ENCODE peak calls at places on chromosomes 11 and 22, in seven cellular contexts. J, C, T, R, E, S and A are unnamed samples.

GRCh38 chr22:46638601-46639431 is 18.6 kb downstream of the GRAMD4 start:
- DNase-seq in C (peak), S (no peak), R (no peak), T (no peak), J (no peak), E (peak), A (no peak)

GRCh38 chr11:111918390-111919256 is at the start of gene C11orf52:
- DNase-seq in R (no peak), E (peak), J (peak), C (peak), T (peak), S (peak), A (peak)

GRCh38 chr11:96338910-96339703 is 3.9 kb downstream of the MAML2 start:
- DNase-seq in S (peak), J (no peak), R (no peak), C (peak), T (no peak), E (peak), A (no peak)

GRCh38 chr22:47409501-47410275 is 647.2 kb downstream of the TBC1D22A start:
- DNase-seq in C (no peak), R (peak), T (no peak), E (no peak), J (no peak), S (no peak), A (no peak)

GRCh38 chr11:2306971-2307732 is 5.3 kb downstream of the TSPAN32 start:
- DNase-seq in J (no peak), S (no peak), T (no peak), E (no peak), C (peak), R (peak), A (no peak)

GRCh38 chr11:117514256-117514655 is 186.6 kb downstream of the CEP164 start:
- DNase-seq in S (no peak), T (no peak), E (no peak), C (no peak), R (no peak), J (no peak), A (no peak)

GRCh38 chr11:117992136-117992535 is 5.9 kb downstream of the IL10RA start:
- DNase-seq in C (no peak), J (no peak), R (no peak), E (no peak), S (no peak), T (no peak), A (no peak)

GRCh38 chr22:22678970-22679369 is 34.6 kb downstream of the GGTLC2 start:
- DNase-seq in S (no peak), J (no peak), T (no peak), R (no peak), E (no peak), C (no peak), A (no peak)

GRCh38 chr11:119797736-119798135 is 68.7 kb upstream of the NECTIN1 start:
- DNase-seq in R (no peak), E (no peak), S (peak), C (no peak), T (peak), J (peak), A (no peak)

GRCh38 chr11:117687776-117688175 is 109.2 kb downstream of the DSCAML1 start:
- DNase-seq in E (no peak), R (no peak), S (no peak), T (no peak), C (no peak), J (no peak), A (no peak)

GRCh38 chr22:44026066-44026629 is 2.0 kb downstream of the PARVB start:
- DNase-seq in E (no peak), S (no peak), C (no peak), T (no peak), J (no peak), R (no peak), A (no peak)

GRCh38 chr11:10602945-10603344 is 34.5 kb upstream of the LYVE1 start:
- DNase-seq in S (no peak), T (no peak), J (no peak), R (no peak), E (no peak), C (no peak), A (no peak)

GRCh38 chr11:28476053-28476452 is 367.9 kb downstream of the METTL15 start:
- DNase-seq in S (peak), J (no peak), E (peak), T (no peak), R (no peak), C (no peak), A (no peak)

GRCh38 chr11:13183094-13183825 is 94.3 kb upstream of the BMAL1 start:
- DNase-seq in S (peak), C (peak), J (no peak), T (no peak), R (no peak), E (peak), A (peak)

GRCh38 chr22:35191412-35191811 is 65.9 kb upstream of the HMGXB4 start:
- DNase-seq in J (no peak), C (peak), S (no peak), E (peak), T (no peak), R (no peak), A (peak)

GRCh38 chr22:49589301-49589700 is 238.4 kb downstream of the BRD1 start:
- DNase-seq in E (no peak), S (no peak), J (no peak), T (no peak), C (no peak), R (no peak), A (no peak)

GRCh38 chr11:104164028-104164520 is at the start of gene PDGFD:
- DNase-seq in J (peak), S (peak), E (peak), R (peak), T (peak), C (peak), A (peak)

GRCh38 chr11:70511345-70511744 is 113.0 kb downstream of the CTTN start:
- DNase-seq in S (peak), R (no peak), J (no peak), E (no peak), C (no peak), T (no peak), A (no peak)

DNA sequence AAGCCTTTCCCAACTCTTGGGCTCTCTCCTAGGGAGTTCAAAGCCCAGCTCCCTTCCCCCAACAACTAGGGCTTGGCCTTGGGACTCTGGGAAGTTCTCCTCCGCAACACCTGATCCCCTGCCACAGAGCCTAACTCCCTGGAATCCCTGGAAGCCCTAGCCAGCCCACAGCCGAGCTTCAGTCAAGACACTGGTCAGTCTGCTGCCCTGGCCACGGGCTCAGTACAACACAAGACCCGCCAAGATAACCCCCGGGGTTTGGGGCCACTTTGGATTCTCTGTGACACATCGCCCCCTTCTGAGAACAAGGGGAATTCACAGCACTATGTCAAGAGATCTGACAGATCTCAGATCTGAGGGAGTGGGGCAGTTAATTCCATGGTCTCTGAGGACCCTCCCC is 58.3 kb downstream of the SLC22A12 start:
- DNase-seq in T (peak), R (no peak), J (peak), S (peak), C (no peak), E (peak), A (peak)
- TF ChIP-seq CTCF in T (peak), R (peak), J (peak), S (peak), C (peak), E (peak), A (no peak)

DNA sequence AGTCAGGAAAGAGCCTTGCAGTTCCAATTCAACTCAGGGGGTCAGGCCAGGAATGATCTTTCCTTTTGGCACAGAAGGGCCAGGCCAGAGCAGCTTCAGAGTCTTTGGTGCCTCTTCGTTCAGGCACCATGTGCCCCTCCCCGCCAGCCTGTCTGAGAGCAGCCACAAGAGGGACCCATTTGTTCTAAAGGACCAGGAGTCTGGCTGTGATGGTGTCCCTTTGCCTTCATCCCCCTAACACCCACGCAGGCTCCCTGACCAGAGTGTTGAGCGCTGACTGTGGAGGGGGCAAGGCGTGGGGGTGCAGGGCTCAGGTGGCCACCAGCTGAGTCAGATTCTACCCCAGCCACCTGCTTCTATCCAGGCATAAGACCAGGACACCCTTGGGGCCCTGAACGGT is 156.4 kb downstream of the TTC17 start:
- DNase-seq in E (peak), S (peak), R (no peak), J (peak), C (no peak), T (peak), A (no peak)
- TF ChIP-seq CTCF in E (peak), S (peak), R (no peak), J (no peak), C (peak), T (no peak), A (no peak)

GRCh38 chr11:76810151-76810853 is 27.1 kb downstream of the TSKU start:
- DNase-seq in J (no peak), C (no peak), R (peak), T (peak), E (peak), S (no peak), A (peak)
- TF ChIP-seq CTCF in J (peak), C (peak), R (no peak), T (peak), E (peak), S (peak), A (peak)

GRCh38 chr22:42925598-42925997 is 68.5 kb upstream of the ARFGAP3 start:
- DNase-seq in J (no peak), E (no peak), S (no peak), C (no peak), R (no peak), T (no peak), A (no peak)
- TF ChIP-seq CTCF in J (no peak), E (no peak), S (no peak), C (no peak), R (no peak), T (no peak), A (no peak)

DNA sequence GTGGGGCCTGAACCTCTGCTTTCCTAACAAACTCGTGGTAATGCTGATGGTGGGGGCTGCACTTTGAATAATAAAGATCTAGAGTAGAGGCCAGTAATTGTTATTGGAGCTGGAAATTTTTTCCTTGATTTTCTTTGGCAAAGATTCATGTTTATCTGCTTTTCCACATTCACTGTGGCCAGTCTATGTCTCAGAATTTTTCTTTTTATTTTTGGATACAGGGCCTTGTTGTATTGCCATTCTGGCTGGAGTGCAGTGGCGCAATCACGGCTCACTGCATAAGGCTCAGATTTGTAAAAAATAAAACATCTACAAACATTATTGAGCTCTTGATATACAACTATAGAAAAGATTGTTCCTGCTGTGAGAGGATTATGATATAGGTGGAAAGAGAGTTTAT is 1.6 kb downstream of the TMEM135 start:
- DNase-seq in S (no peak), J (no peak), C (peak), E (peak), R (no peak), T (no peak), A (no peak)
- TF ChIP-seq CTCF in S (no peak), J (no peak), C (no peak), E (no peak), R (no peak), T (no peak), A (no peak)